ENCODE peak calls at places on chromosomes 2 and 18, in six cellular contexts. R is spleen, E is right lobe of liver, T is lower lobe of right lung, O is tibial artery, A is fibroblast of lung. V is an unnamed sample.

GRCh38 chr2:223887127-223887526 is 49.7 kb upstream of the AP1S3 start:
- DNase-seq in R (no peak), A (peak; percentile 62), E (no peak), O (no peak), T (no peak), V (no peak)

GRCh38 chr2:15042824-15043223 is 410.3 kb downstream of the LRATD1 start:
- DNase-seq in O (no peak), A (peak; percentile 90), R (no peak), T (no peak), E (no peak), V (no peak)

GRCh38 chr2:140376686-140377085 is 1596.5 kb upstream of the NXPH2 start:
- DNase-seq in T (no peak), R (no peak), A (peak; percentile 13), O (no peak), E (no peak), V (peak; percentile 14)

GRCh38 chr2:181058378-181059269 is 78.2 kb downstream of the UBE2E3 start:
- DNase-seq in O (no peak), R (no peak), T (no peak), A (no peak), E (no peak), V (no peak)

GRCh38 chr18:13395577-13395976 is 177.0 kb downstream of the LDLRAD4 start:
- DNase-seq in R (no peak), T (no peak), E (no peak), O (no peak), A (no peak), V (no peak)

GRCh38 chr2:236706288-236706687 is 136.7 kb downstream of the ACKR3 start:
- DNase-seq in O (peak; percentile 61), R (peak; percentile 56), A (no peak), T (no peak), E (peak; percentile 89), V (no peak)

GRCh38 chr2:111702119-111702808 is 181.7 kb downstream of the ANAPC1 start:
- DNase-seq in A (peak; percentile 50), O (no peak), R (no peak), E (no peak), T (no peak), V (no peak)

GRCh38 chr18:58785171-58785805 is 79.4 kb upstream of the ZNF532 start:
- DNase-seq in R (no peak), O (no peak), E (no peak), A (peak; percentile 96), T (no peak), V (peak; percentile 85)

GRCh38 chr2:227613272-227613660 is 1.4 kb downstream of the SCYGR3 start:
- DNase-seq in O (no peak), R (no peak), T (peak; percentile 60), A (no peak), E (no peak), V (no peak)

GRCh38 chr2:209236369-209236768 is 187.5 kb upstream of the MAP2 start:
- DNase-seq in R (no peak), O (no peak), E (no peak), T (no peak), A (no peak), V (no peak)

GRCh38 chr2:36677386-36677785 is 19.1 kb upstream of the VIT start:
- DNase-seq in O (no peak), A (no peak), E (no peak), T (no peak), R (no peak), V (no peak)

GRCh38 chr2:134466141-134466540 is 212.3 kb downstream of the MGAT5 start:
- DNase-seq in E (no peak), O (peak; percentile 17), R (no peak), A (peak; percentile 17), T (no peak), V (no peak)

GRCh38 chr18:13220326-13220991 is 1.9 kb downstream of the LDLRAD4 start:
- DNase-seq in O (peak; percentile 75), T (no peak), A (peak; percentile 56), R (no peak), E (no peak), V (no peak)

GRCh38 chr2:5021148-5021547 is 671.0 kb upstream of the SOX11 start:
- DNase-seq in O (no peak), T (no peak), A (no peak), R (no peak), E (no peak), V (no peak)

GRCh38 chr2:17388790-17389189 is 129.4 kb downstream of the RAD51AP2 start:
- DNase-seq in R (no peak), A (peak; percentile 69), E (no peak), O (no peak), T (no peak), V (no peak)

GRCh38 chr2:20650412-20650879 is 452 bp downstream of the HS1BP3 start:
- DNase-seq in O (no peak), T (peak; percentile 61), E (peak; percentile 57), A (peak; percentile 38), R (no peak), V (peak; percentile 82)

GRCh38 chr2:75609334-75609689 is 37.3 kb upstream of the MRPL19 start:
- DNase-seq in E (no peak), R (no peak), O (no peak), A (no peak), T (no peak), V (no peak)

GRCh38 chr2:161122772-161123530 is 37.3 kb upstream of the TANK start:
- DNase-seq in A (peak; percentile 94), O (no peak), T (no peak), R (no peak), E (no peak), V (no peak)

GRCh38 chr2:8438476-8438875 is 243.4 kb upstream of the ID2 start:
- DNase-seq in E (no peak), T (peak; percentile 63), O (no peak), R (peak; percentile 85), A (no peak), V (no peak)

GRCh38 chr18:9740076-9740475 is 32.0 kb downstream of the RAB31 start:
- DNase-seq in O (no peak), A (no peak), T (no peak), E (no peak), R (no peak), V (no peak)

GRCh38 chr2:241146286-241146685 is 3.0 kb downstream of the PASK start:
- DNase-seq in R (no peak), O (no peak), E (no peak), A (no peak), T (no peak), V (no peak)

DNA sequence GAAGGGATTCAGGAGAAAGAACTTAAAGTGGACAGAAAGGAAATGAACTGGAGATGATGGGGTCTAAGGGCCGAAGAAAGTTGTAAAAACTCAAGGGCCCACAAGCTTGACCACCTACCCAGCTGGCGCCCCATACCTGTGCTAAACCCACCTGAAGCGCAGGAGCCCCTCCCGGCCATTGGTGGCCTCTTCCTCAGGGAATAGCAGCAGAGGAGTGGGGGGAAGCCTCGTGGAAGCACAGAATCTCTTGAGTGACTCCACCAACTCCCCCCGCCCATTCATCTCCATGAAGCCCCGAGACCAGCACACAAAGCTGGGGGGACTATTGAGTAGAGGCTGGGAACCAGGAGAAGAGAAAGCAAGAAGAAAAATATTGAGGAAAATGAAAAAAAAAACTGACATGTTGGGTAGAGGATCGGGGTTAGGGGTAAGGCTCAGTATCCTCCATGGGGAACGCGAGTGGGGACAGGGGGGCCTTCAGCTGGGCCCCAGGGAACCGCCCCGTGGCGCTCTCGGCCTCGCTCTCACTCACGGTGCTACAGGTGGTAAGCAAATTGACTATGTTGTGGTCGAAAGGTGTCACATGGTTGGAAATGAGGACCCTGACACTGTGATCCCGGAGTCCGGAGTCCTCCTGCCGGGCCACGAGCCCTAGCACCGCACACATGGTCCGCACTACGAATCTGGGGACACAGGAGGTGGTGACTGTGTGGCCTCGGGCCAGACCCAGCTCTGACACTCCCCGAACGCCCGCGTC is 728 bp downstream of the AUP1 start:
- DNase-seq in E (no peak), A (no peak), T (no peak), O (no peak), R (no peak), V (peak; percentile 73)
- H3K36me3 ChIP-seq in E (no peaks in the 10 kb centered on the region), A (peaks cover 21% of the 10 kb centered on the region), T (peaks cover 54% of the 10 kb centered on the region), O (peaks cover 50% of the 10 kb centered on the region), R (no peaks in the 10 kb centered on the region), V (peaks cover 32% of the 10 kb centered on the region)

GRCh38 chr2:175432793-175433192 is 251.3 kb upstream of the ATP5MC3 start:
- DNase-seq in O (no peak), E (no peak), R (no peak), A (no peak), T (no peak), V (no peak)

GRCh38 chr2:175431054-175431780 is 249.7 kb upstream of the ATP5MC3 start:
- DNase-seq in E (no peak), O (no peak), T (no peak), R (no peak), A (no peak), V (no peak)

GRCh38 chr2:175435012-175435411 is 253.5 kb upstream of the ATP5MC3 start:
- DNase-seq in T (no peak), E (no peak), O (no peak), A (no peak), R (no peak), V (no peak)

GRCh38 chr2:175432021-175432420 is 250.5 kb upstream of the ATP5MC3 start:
- DNase-seq in O (no peak), T (no peak), E (no peak), A (no peak), R (no peak), V (no peak)

GRCh38 chr2:175430236-175430635 is 248.7 kb upstream of the ATP5MC3 start:
- DNase-seq in T (no peak), A (no peak), E (no peak), O (no peak), R (no peak), V (no peak)
- H3K4me3 ChIP-seq in T (no peak overlapping the region), A (no peak overlapping the region), E (no peak overlapping the region), O (no peak overlapping the region), R (no peak overlapping the region), V (no peak overlapping the region)

DNA sequence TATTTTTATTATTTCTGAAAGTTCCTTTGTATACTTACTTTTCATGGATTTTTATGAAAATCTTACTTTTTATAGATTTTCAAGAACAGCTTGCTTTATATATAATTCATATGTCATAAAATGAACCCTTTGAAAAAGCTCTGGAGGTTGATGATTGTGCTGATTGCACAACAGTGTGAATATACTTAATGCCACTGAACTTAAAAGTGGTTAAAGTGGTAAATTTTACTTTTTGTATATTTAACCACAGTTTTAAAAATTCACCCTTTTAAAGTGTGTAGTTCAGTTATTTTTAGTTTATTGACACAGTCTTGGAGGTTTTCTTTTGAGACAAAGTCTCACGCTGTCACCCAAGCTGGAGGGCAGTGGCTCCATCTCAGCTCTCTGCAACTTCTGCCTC is 8.4 kb downstream of the SANBR start:
- DNase-seq in O (no peak), T (no peak), R (no peak), E (no peak), A (no peak), V (no peak)
- H3K36me3 ChIP-seq in O (peaks cover 40% of the 10 kb centered on the region), T (peaks cover 79% of the 10 kb centered on the region), R (no peaks in the 10 kb centered on the region), E (no peaks in the 10 kb centered on the region), A (peaks cover 4% of the 10 kb centered on the region), V (no peaks in the 10 kb centered on the region)

GRCh38 chr2:47503481-47504070 is 100.6 kb downstream of the MSH2 start:
- DNase-seq in E (no peak), T (no peak), O (peak; percentile 54), A (no peak), R (no peak), V (no peak)

GRCh38 chr2:47504174-47504810 is 101.3 kb downstream of the MSH2 start:
- DNase-seq in O (peak; percentile 15), T (no peak), E (no peak), R (no peak), A (no peak), V (no peak)

GRCh38 chr2:47499093-47499492 is 96.1 kb downstream of the MSH2 start:
- DNase-seq in O (peak; percentile 44), E (no peak), R (no peak), T (no peak), A (no peak), V (no peak)

GRCh38 chr2:47499621-47500309 is 96.8 kb downstream of the MSH2 start:
- DNase-seq in E (no peak), T (no peak), A (no peak), O (no peak), R (no peak), V (no peak)

GRCh38 chr2:47501374-47502200 is 98.6 kb downstream of the MSH2 start:
- DNase-seq in A (peak; percentile 45), R (no peak), E (no peak), O (no peak), T (no peak), V (no peak)
- H3K4me3 ChIP-seq in A (no peak overlapping the region), R (no peak overlapping the region), E (no peak overlapping the region), O (no peak overlapping the region), T (no peak overlapping the region), V (no peak overlapping the region)